ENCODE peak calls at places on chromosomes 6 and 20, in four cellular contexts. R, V, G and B are unnamed samples. For H3K4me1, the result is how much of the 10 kb centered on the place peaks cover.

GRCh38 chr6:169971951-169972651 is 220.7 kb downstream of the ERMARD start:
- DNase-seq in G (no peak), R (no peak), V (no peak), B (no peak)

GRCh38 chr6:21998539-21998938 is 298.3 kb downstream of the PRL start:
- DNase-seq in V (no peak), R (no peak), G (no peak), B (no peak)

GRCh38 chr20:16245879-16246278 is 327.4 kb downstream of the KIF16B start:
- DNase-seq in G (no peak), V (no peak), R (peak), B (no peak)

GRCh38 chr6:44475779-44476434 is 88.4 kb downstream of the CDC5L start:
- DNase-seq in G (peak), R (peak), V (peak), B (peak)

GRCh38 chr6:19892250-19892649 is 55.1 kb downstream of the ID4 start:
- DNase-seq in R (peak), G (no peak), V (peak), B (peak)

GRCh38 chr6:149923327-149923986 is 536 bp upstream of the RAET1G start:
- DNase-seq in V (no peak), G (no peak), R (peak), B (no peak)

GRCh38 chr6:169934699-169935347 is 183.4 kb downstream of the ERMARD start:
- DNase-seq in V (no peak), G (no peak), R (no peak), B (no peak)

GRCh38 chr20:60073504-60073903 is 115.3 kb downstream of the CDH26 start:
- DNase-seq in G (no peak), V (no peak), R (no peak), B (no peak)

GRCh38 chr6:128238248-128238647 is 282.2 kb downstream of the PTPRK start:
- DNase-seq in G (no peak), R (no peak), V (no peak), B (no peak)

GRCh38 chr20:50014570-50015562 is 32.1 kb downstream of the SNAI1 start:
- DNase-seq in R (no peak), G (no peak), V (no peak), B (no peak)

GRCh38 chr6:124433369-124434064 is 528.7 kb upstream of the RNF217 start:
- DNase-seq in G (no peak), V (no peak), R (no peak), B (no peak)

GRCh38 chr6:79215233-79215824 is 19.2 kb downstream of the HMGN3 start:
- DNase-seq in V (no peak), G (no peak), R (peak), B (no peak)

GRCh38 chr6:71478834-71479541 is 190.4 kb downstream of the OGFRL1 start:
- DNase-seq in V (no peak), G (no peak), R (no peak), B (peak)
- H3K4me1 ChIP-seq in V (under half), G (half or more), R (under half), B (under half)

GRCh38 chr20:33815671-33816070 is 4.5 kb downstream of the CHMP4B start:
- DNase-seq in G (no peak), R (no peak), V (no peak), B (no peak)

GRCh38 chr20:33817411-33817810 is 6.3 kb downstream of the CHMP4B start:
- DNase-seq in G (no peak), V (no peak), R (no peak), B (no peak)

GRCh38 chr20:33819456-33819855 is 8.3 kb downstream of the CHMP4B start:
- DNase-seq in V (no peak), R (no peak), G (no peak), B (no peak)

GRCh38 chr20:33814238-33814712 is 3.1 kb downstream of the CHMP4B start:
- DNase-seq in G (no peak), V (no peak), R (no peak), B (no peak)

GRCh38 chr20:33816191-33816590 is 5.0 kb downstream of the CHMP4B start:
- DNase-seq in R (no peak), V (no peak), G (no peak), B (no peak)
- H3K4me1 ChIP-seq in R (under half), V (under half), G (half or more), B (under half)

GRCh38 chr6:31663961-31664789 is 622 bp downstream of the GPANK1 start:
- DNase-seq in V (no peak), G (no peak), R (peak), B (peak)

GRCh38 chr6:31663087-31663960 is 1.5 kb downstream of the GPANK1 start:
- DNase-seq in G (no peak), R (peak), V (no peak), B (peak)

GRCh38 chr6:31664790-31665500 is at the start of gene GPANK1:
- DNase-seq in R (peak), G (peak), V (peak), B (peak)

GRCh38 chr6:31665501-31666336 is at the start of gene CSNK2B:
- DNase-seq in V (peak), G (peak), R (peak), B (peak)

DNA sequence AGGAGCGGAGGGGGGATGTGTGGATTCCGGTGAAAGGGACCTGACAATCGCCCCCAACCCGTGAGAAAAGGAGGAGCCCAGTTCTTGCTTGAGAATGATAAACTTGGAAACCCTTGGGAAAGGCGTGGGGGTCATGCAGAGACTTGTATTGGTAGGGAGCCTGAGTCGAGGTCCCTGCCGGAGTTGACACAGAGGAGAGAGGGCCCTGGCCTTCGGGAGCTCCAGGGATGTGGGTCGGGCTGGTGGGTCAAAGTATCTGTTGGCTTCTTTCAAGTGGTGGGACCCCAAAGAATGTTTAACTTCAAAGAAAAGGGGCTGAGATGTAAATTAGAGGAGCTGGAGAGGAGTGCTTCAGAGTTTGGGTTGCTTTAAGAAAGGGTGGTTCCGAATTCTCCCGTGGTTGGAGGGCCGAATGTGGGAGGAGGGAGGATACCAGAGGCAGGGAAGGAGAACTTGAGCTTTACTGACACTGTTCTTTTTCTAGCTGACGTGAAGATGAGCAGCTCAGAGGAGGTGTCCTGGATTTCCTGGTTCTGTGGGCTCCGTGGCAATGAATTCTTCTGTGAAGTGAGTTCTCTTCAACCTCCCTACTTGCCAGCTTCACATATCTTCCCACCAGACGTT is 569 bp downstream of the CSNK2B start:
- DNase-seq in V (no peak), R (no peak), G (no peak), B (no peak)
- H3K4me1 ChIP-seq in V (under half), R (under half), G (half or more), B (under half)

DNA sequence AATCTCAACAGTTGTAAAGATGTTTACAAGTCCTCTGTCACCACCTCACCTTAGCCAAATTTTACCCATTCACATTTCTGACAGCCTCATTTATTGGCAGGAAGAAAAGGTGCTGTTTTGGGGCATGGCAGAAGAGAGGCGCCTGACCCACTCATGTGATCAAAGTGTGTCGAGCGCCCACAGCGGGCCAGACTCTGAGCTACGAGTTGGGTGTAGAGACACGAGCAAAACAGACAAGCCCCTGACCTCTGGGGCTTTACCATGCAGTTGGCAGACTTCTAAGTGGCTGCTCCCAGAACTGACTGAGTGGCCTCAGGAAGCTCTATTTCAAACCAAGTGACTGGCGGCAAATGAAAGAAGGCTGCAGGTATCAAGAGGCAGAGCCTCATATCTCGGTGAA is 167.0 kb downstream of the SOBP start:
- DNase-seq in G (peak), V (no peak), R (no peak), B (no peak)
- H3K4me1 ChIP-seq in G (half or more), V (under half), R (under half), B (under half)

DNA sequence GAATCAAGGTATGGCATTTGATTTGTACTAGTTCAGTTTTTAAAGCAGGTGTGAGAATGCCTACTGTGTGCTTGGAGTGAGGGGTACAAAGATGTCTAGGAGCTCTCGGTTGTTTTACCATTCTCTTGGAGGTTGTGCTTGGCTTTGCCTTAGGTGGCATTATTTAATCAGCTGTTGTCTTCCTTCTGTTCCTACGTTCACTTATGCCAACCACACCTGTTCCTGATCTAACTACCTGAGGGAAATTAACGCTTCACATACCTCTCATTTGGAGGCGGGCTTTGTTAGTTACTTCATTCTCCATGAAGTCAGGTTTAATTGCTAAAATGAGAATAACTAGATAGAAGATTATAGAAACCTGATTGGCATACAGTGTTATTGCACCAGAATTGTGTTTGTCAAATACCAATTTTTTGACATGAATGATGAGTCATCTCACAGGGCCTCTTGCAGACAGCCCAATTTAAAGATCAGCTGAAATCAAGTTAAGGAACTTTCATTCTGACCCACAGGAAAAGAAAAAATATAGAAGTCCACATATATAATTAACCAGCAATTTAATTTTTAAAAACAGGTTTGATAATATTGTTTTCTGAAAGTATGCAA is 24.8 kb upstream of the PBOV1 start:
- DNase-seq in R (no peak), G (no peak), V (no peak), B (no peak)
- H3K4me1 ChIP-seq in R (under half), G (under half), V (under half), B (under half)

GRCh38 chr6:110880651-110881050 is 6.1 kb downstream of the AMD1 start:
- DNase-seq in R (no peak), V (no peak), G (no peak), B (no peak)
- H3K4me1 ChIP-seq in R (under half), V (under half), G (half or more), B (under half)

DNA sequence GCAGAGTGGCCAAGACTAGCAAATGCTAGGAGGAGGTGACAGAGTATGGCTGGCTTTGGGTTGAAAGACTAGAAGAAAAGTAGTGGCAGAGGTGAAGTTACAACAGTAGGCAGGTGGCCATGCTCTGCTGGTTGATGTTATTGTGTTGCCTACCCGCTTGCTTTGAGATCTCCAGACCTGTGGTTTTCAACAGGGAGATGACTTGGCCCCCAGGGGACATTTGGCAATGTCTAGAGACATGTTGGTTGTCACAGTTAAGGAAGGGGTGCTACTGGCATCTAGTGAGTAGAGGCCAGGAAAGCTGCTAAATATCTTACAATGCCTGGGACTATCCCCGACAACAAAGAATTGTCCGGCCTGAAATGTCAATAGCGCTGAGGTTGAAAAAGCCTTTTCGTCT is 204.1 kb downstream of the ZNF217 start:
- DNase-seq in G (no peak), R (peak), V (no peak), B (no peak)
- H3K4me1 ChIP-seq in G (under half), R (under half), V (under half), B (under half)

DNA sequence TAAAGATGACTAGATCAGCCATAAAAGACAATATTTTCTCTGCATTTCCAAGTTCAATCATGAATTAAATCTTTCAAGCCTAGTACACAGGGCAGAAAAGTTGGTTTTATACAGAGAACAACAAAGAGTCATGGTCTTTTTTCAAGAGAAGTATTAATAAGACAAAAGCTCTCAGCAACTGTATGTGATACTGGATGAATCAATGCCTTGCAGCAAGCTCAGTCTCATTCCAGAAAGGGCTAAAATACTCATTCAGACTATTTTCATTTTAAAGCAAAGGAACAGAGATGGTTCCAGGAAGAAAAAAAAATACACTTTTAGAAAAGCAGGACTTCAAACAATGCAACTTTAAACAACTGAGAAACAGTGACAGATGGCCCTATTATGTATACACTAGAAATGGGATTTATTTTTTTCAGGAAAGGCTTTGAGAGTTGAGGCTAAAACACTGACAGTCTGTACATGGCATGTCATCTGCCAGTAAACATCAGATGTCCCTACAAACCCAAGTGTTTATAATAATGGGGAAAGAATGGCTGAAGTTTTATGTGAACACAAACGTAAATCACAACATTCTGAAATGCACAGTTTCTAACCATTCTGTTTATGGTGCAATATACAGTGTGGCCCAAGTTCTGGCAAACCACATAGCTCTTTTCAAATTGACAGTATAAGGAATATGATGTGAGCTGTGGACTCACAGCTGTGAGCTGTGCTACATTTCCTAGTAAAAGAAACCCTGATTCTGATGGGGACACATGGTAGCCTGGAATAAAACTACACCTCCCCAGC is 114.3 kb upstream of the DST start:
- DNase-seq in R (peak), V (no peak), G (no peak), B (peak)
- H3K4me1 ChIP-seq in R (under half), V (half or more), G (half or more), B (under half)

GRCh38 chr6:118945217-118945616 is 10.3 kb upstream of the MCM9 start:
- DNase-seq in R (no peak), V (no peak), G (no peak), B (no peak)
- H3K4me1 ChIP-seq in R (under half), V (under half), G (under half), B (under half)